ENCODE peak calls at places on chromosomes 1 and 21, in seven cellular contexts. O, I, S, A, F, H and Q are unnamed samples.

GRCh38 chr1:147627435-147628110 is 42.8 kb downstream of the ACP6 start:
- DNase-seq in O (no peak), I (peak; percentile 73), S (peak; percentile 65), A (peak; percentile 64), F (peak; percentile 43), H (peak; percentile 28), Q (no peak)

GRCh38 chr21:26423506-26423905 is 149.6 kb downstream of the CYYR1 start:
- DNase-seq in O (no peak), I (no peak), S (no peak), A (no peak), F (no peak), H (no peak), Q (no peak)

GRCh38 chr1:11285883-11286734 is 13.1 kb downstream of the UBIAD1 start:
- DNase-seq in O (no peak), I (no peak), S (no peak), A (peak; percentile 49), F (no peak), H (no peak), Q (no peak)

GRCh38 chr1:40032240-40032891 is 8.2 kb upstream of the CAP1 start:
- DNase-seq in O (no peak), I (no peak), S (peak; percentile 41), A (peak; percentile 84), F (peak; percentile 26), H (peak; percentile 56), Q (peak; percentile 62)

GRCh38 chr21:34282223-34282622 is 81.6 kb upstream of the KCNE2 start:
- DNase-seq in O (no peak), I (no peak), S (no peak), A (peak; percentile 7), F (no peak), H (peak; percentile 6), Q (no peak)

GRCh38 chr1:64532646-64533045 is 62.7 kb downstream of the CACHD1 start:
- DNase-seq in O (no peak), I (no peak), S (no peak), A (no peak), F (no peak), H (no peak), Q (no peak)

GRCh38 chr1:212121772-212122171 is 86.2 kb downstream of the DTL start:
- DNase-seq in O (no peak), I (no peak), S (no peak), A (no peak), F (no peak), H (no peak), Q (no peak)

GRCh38 chr1:199273837-199274379 is 635.1 kb downstream of the PTPRC start:
- DNase-seq in O (no peak), I (no peak), S (no peak), A (peak; percentile 32), F (no peak), H (no peak), Q (peak; percentile 94)

GRCh38 chr1:184915463-184916080 is 58.7 kb downstream of the NIBAN1 start:
- DNase-seq in O (no peak), I (no peak), S (no peak), A (peak; percentile 59), F (no peak), H (no peak), Q (no peak)

GRCh38 chr21:29656504-29657227 is 283.1 kb downstream of the GRIK1 start:
- DNase-seq in O (no peak), I (no peak), S (no peak), A (peak; percentile 82), F (no peak), H (peak; percentile 76), Q (peak; percentile 34)

GRCh38 chr1:24724345-24725208 is 20.7 kb upstream of the CLIC4 start:
- DNase-seq in O (no peak), I (no peak), S (no peak), A (peak; percentile 82), F (no peak), H (peak; percentile 94), Q (no peak)

GRCh38 chr1:163777205-163777604 is 455.5 kb downstream of the NUF2 start:
- DNase-seq in O (no peak), I (no peak), S (no peak), A (no peak), F (no peak), H (no peak), Q (no peak)

GRCh38 chr1:204684551-204685235 is 845 bp downstream of the LRRN2 start:
- DNase-seq in O (peak; percentile 68), I (no peak), S (peak; percentile 49), A (no peak), F (peak; percentile 34), H (no peak), Q (no peak)

GRCh38 chr1:183472488-183473285 is at the start of gene SMG7:
- DNase-seq in O (no peak), I (peak; percentile 84), S (peak; percentile 46), A (peak; percentile 14), F (no peak), H (no peak), Q (no peak)

GRCh38 chr1:42963378-42964005 is 4.8 kb upstream of the SLC2A1 start:
- DNase-seq in O (no peak), I (no peak), S (no peak), A (peak; percentile 69), F (no peak), H (peak; percentile 63), Q (peak; percentile 73)

GRCh38 chr1:90043573-90043972 is 48.7 kb downstream of the ZNF326 start:
- DNase-seq in O (no peak), I (no peak), S (no peak), A (no peak), F (no peak), H (no peak), Q (no peak)

GRCh38 chr1:30908886-30909777 is 574 bp upstream of the SDC3 start:
- DNase-seq in O (peak; percentile 77), I (peak; percentile 67), S (no peak), A (no peak), F (no peak), H (no peak), Q (no peak)
- H3K4me3 ChIP-seq in O (peak overlapping the region; percentile 51), I (peak overlapping the region; percentile 53), S (peak overlapping the region; percentile 37), A (peak overlapping the region; percentile 49), F (peak overlapping the region; percentile 25), H (peak overlapping the region; percentile 47), Q (peak overlapping the region; percentile 42)

DNA sequence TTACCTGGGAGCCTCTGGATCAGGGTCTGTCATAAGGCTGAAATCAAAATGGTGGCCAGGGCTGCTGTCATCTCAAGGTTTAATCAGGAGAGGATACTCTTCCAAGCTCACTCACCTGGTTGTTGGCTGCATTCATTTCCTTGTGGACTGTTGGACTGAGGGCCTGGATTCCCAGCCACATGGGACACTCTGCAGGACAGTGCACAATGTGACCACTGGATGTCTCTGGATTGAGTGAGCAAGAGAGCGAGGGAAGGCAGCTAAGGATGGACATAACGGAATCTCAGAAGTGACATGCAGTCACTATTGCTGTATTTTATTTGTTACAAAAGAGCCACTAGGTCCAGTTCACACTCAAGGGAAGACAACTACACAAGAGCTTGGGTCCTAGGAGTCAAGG is 229.1 kb downstream of the S1PR1 start:
- DNase-seq in O (no peak), I (no peak), S (no peak), A (no peak), F (no peak), H (no peak), Q (no peak)
- TF ChIP-seq CTCF in O (no peak), I (no peak), S (no peak), A (no peak), F (no peak), H (no peak), Q (no peak)

GRCh38 chr1:247290576-247290975 is 34.7 kb downstream of the VN1R5 start:
- DNase-seq in O (no peak), I (no peak), S (no peak), A (no peak), F (no peak), H (no peak), Q (no peak)
- H3K4me3 ChIP-seq in O (no peak overlapping the region), I (no peak overlapping the region), S (no peak overlapping the region), A (no peak overlapping the region), F (no peak overlapping the region), H (no peak overlapping the region), Q (no peak overlapping the region)

DNA sequence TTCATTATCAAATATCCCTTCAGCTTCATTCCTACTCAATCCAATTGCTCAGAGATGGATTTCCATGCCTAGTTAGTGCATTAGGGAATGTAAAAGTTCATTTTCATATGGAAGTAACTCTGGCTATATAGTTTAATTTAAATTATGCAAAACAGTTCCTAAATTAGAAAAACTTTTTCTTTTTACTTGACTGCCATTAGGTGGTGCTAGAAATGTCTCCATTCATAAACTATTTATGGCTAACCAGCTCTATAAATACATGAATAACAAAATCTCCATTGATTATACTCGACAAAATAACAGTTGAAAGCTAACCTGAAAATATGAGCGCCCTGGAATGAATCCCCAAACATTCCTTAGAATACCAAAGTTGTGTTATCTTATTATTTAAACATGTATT is 311.4 kb downstream of the USH2A start:
- DNase-seq in O (no peak), I (no peak), S (no peak), A (peak; percentile 0), F (no peak), H (no peak), Q (no peak)
- TF ChIP-seq CTCF in O (no peak), I (no peak), S (peak; percentile 22), A (peak; percentile 15), F (no peak), H (peak; percentile 6), Q (peak; percentile 40)

DNA sequence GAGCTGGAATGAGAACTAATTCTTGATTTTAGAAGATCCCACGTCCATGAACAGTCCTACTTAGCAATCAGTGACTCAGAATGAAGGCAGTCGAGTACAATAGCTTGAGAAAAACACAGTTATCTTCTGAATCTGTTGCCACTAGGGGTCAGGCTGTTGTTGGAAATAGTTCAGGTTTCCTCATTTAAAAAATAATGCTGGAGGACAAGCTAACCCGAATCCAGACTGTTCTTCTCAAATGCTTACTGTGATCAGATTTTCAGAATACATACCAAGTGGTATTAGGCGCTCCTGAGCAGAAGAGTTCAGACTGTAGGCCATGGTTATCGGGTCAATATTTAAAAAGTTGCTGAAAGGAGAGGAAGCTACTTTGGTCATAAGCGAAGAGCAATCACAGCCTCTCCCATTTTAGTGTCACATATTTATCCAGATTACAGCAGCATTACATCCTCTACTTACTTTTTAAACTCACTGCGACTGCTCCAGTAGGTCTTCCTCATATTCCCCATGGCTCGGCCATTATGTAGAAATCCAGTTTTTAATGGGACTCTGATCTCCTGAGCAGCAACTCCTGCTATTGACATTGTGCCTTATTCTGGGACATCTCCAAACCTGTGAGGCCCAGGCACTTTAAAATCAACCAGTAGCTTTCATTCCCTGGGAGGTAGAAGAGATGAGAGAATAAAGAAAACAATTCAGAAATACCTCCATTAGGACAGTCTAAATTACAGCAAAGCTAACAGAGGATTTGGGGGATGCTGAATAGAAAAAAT is 10.9 kb downstream of the ERRFI1 start:
- DNase-seq in O (no peak), I (no peak), S (peak; percentile 23), A (peak; percentile 92), F (peak; percentile 44), H (peak; percentile 82), Q (peak; percentile 66)
- H3K4me3 ChIP-seq in O (no peak overlapping the region), I (peak overlapping the region; percentile 2), S (no peak overlapping the region), A (peak overlapping the region; percentile 11), F (no peak overlapping the region), H (no peak overlapping the region), Q (peak overlapping the region; percentile 0)